ENCODE peak calls at places on chromosome 11, in six cellular contexts. G is CD4-positive, CD25-positive, alpha-beta regulatory T cell; W is cardiac muscle cell; L is lower lobe of right lung; J is uterus; K is lung. O is an unnamed sample.

GRCh38 chr11:16857186-16857585 is 118.7 kb downstream of the C11orf58 start:
- DNase-seq in G (no peak), W (peak; percentile 55), L (no peak), J (no peak), K (no peak), O (no peak)

GRCh38 chr11:125338886-125339811 is 156.9 kb downstream of the FEZ1 start:
- DNase-seq in G (no peak), W (no peak), L (peak; percentile 25), J (peak; percentile 80), K (no peak), O (peak; percentile 41)

GRCh38 chr11:27076121-27076589 is 35.5 kb downstream of the BBOX1 start:
- DNase-seq in G (no peak), W (peak; percentile 9), L (no peak), J (no peak), K (no peak), O (no peak)

GRCh38 chr11:128961645-128962044 is 19.0 kb upstream of the TP53AIP1 start:
- DNase-seq in G (no peak), W (no peak), L (no peak), J (no peak), K (no peak), O (no peak)

GRCh38 chr11:126476256-126476970 is 120.9 kb downstream of the ST3GAL4 start:
- DNase-seq in G (no peak), W (no peak), L (no peak), J (no peak), K (no peak), O (no peak)

GRCh38 chr11:126072821-126073594 is 10.3 kb upstream of the CDON start:
- DNase-seq in G (no peak), W (no peak), L (no peak), J (no peak), K (no peak), O (no peak)

GRCh38 chr11:70885281-70885680 is 367.1 kb downstream of the SHANK2 start:
- DNase-seq in G (no peak), W (no peak), L (no peak), J (no peak), K (no peak), O (no peak)

GRCh38 chr11:11569936-11570491 is 51.8 kb downstream of the GALNT18 start:
- DNase-seq in G (no peak), W (no peak), L (peak; percentile 62), J (peak; percentile 61), K (peak; percentile 58), O (peak; percentile 71)

GRCh38 chr11:124676386-124676785 is 2.7 kb downstream of the SPA17 start:
- DNase-seq in G (no peak), W (no peak), L (no peak), J (no peak), K (peak; percentile 58), O (no peak)

GRCh38 chr11:80595011-80595410 is 1154.2 kb upstream of the TENM4 start:
- DNase-seq in G (no peak), W (no peak), L (no peak), J (no peak), K (no peak), O (no peak)

GRCh38 chr11:100865443-100865842 is 178.4 kb downstream of the ARHGAP42 start:
- DNase-seq in G (no peak), W (no peak), L (no peak), J (no peak), K (no peak), O (no peak)

GRCh38 chr11:74429205-74429604 is 31.0 kb upstream of the PGM2L1 start:
- DNase-seq in G (no peak), W (no peak), L (no peak), J (no peak), K (no peak), O (no peak)

GRCh38 chr11:102806296-102806695 is 8.3 kb upstream of the MMP1 start:
- DNase-seq in G (no peak), W (no peak), L (no peak), J (no peak), K (no peak), O (no peak)

GRCh38 chr11:120334894-120335462 is 1.2 kb upstream of the ARHGEF12 start:
- DNase-seq in G (peak; percentile 83), W (peak; percentile 69), L (no peak), J (peak; percentile 56), K (peak; percentile 73), O (no peak)

GRCh38 chr11:60059052-60059451 is 2.6 kb downstream of the MS4A3 start:
- DNase-seq in G (no peak), W (no peak), L (no peak), J (no peak), K (no peak), O (no peak)

GRCh38 chr11:103700605-103701004 is 335.8 kb upstream of the DDI1 start:
- DNase-seq in G (no peak), W (no peak), L (no peak), J (no peak), K (no peak), O (no peak)

GRCh38 chr11:125201525-125202121 is 37.1 kb downstream of the PKNOX2 start:
- DNase-seq in G (no peak), W (no peak), L (no peak), J (peak; percentile 56), K (no peak), O (no peak)

GRCh38 chr11:40273192-40273732 is 1186.2 kb downstream of the LRRC4C start:
- DNase-seq in G (no peak), W (no peak), L (no peak), J (no peak), K (no peak), O (no peak)

GRCh38 chr11:119493712-119494111 is 70.7 kb upstream of the THY1 start:
- DNase-seq in G (no peak), W (peak; percentile 84), L (no peak), J (no peak), K (no peak), O (no peak)

GRCh38 chr11:12473366-12473765 is 96.0 kb downstream of the PARVA start:
- DNase-seq in G (no peak), W (no peak), L (no peak), J (no peak), K (no peak), O (no peak)

DNA sequence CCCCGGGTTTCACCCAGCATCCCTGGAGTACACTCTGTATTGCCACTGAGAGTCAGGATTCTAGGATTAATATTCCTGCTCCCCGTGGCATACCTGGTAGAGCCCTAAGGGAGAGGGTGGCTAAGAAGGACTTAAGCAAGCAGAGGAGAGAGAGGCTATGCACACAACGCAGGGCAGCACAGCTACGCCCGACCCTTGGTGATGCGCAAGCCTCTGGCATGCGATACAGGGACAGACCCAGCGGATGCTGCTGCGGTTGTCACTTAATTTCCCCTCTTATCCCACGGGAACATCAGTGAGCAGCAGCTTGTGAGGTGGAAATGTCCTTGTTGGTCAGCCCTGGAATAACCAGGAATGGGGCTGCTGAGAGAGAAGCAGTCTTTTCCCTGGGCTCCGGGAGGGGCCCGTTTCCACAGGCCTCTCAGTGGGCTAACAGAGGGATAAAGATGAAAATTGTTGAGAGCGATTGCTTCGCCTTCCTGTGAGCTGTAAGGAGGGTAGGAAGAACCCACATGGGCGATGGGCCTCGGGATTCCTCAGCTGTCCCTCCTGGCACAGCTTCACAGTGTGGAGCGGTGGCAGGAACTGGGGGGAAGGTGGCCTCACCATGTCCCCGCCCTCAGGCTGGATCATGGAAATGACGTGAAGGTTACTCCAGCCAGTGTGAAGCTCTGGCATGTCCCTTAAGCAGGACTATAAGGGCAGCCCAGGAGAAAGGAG is 48.4 kb upstream of the RAB1B start:
- DNase-seq in G (no peak), W (no peak), L (no peak), J (no peak), K (no peak), O (no peak)
- H3K27ac ChIP-seq in G (peak overlapping the region; percentile 37), W (no peak overlapping the region), L (no peak overlapping the region), J (no peak overlapping the region), K (no peak overlapping the region), O (no peak overlapping the region)

GRCh38 chr11:2591805-2592204 is 108.0 kb downstream of the KCNQ1OT1 start:
- DNase-seq in G (no peak), W (no peak), L (no peak), J (no peak), K (no peak), O (no peak)
- H3K4me3 ChIP-seq in G (no peak overlapping the region), W (no peak overlapping the region), L (no peak overlapping the region), J (no peak overlapping the region), K (no peak overlapping the region), O (no peak overlapping the region)

GRCh38 chr11:65431452-65432132 is 9.0 kb downstream of the NEAT1 start:
- DNase-seq in G (peak; percentile 73), W (no peak), L (no peak), J (peak; percentile 1), K (no peak), O (no peak)
- H3K27ac ChIP-seq in G (peak overlapping the region; percentile 100), W (no peak overlapping the region), L (peak overlapping the region; percentile 74), J (peak overlapping the region; percentile 98), K (no peak overlapping the region), O (peak overlapping the region; percentile 8)

GRCh38 chr11:77191823-77192495 is 63.9 kb downstream of the MYO7A start:
- DNase-seq in G (peak; percentile 44), W (peak; percentile 88), L (peak; percentile 76), J (peak; percentile 38), K (peak; percentile 77), O (no peak)
- H3K4me3 ChIP-seq in G (no peak overlapping the region), W (no peak overlapping the region), L (peak overlapping the region; percentile 32), J (no peak overlapping the region), K (no peak overlapping the region), O (peak overlapping the region; percentile 16)

DNA sequence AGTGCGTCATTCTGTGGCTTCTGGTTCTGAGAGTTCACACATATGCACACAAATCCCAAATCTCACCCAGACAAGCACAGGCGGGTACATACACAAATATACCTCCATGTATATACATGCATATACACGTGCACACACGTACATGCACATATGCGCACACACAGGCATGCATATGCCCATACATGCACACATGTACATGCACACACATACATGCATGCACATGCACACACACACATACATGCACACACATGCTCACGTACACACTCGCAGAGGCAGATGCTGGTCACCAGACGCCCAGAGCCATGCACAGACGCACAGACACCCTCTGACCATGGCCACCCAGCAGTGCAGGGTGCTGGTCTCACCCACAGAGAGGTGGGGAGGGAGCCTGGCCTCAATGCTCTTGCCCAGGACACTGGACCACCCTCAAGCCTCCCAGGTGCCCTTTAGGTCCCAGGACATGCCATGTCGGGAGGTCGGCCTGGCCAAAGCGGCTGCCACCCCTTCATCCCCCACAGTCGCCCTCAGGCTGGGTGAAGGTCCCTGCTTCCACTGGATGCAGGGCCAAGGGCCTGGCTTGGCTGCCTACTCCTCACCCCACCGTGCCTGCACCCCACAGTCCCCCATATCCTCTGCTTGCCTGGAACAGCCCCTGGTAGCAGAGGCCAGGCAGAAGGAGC is 9.5 kb downstream of the DUSP8 start:
- DNase-seq in G (no peak), W (no peak), L (peak; percentile 32), J (no peak), K (no peak), O (no peak)
- H3K27ac ChIP-seq in G (no peak overlapping the region), W (no peak overlapping the region), L (no peak overlapping the region), J (no peak overlapping the region), K (no peak overlapping the region), O (no peak overlapping the region)

GRCh38 chr11:113474362-113475159 is 637 bp downstream of the DRD2 start:
- DNase-seq in G (peak; percentile 36), W (peak; percentile 96), L (peak; percentile 72), J (peak; percentile 71), K (peak; percentile 78), O (no peak)
- H3K4me3 ChIP-seq in G (no peak overlapping the region), W (peak overlapping the region; percentile 27), L (peak overlapping the region; percentile 2), J (peak overlapping the region; percentile 13), K (no peak overlapping the region), O (peak overlapping the region; percentile 32)

DNA sequence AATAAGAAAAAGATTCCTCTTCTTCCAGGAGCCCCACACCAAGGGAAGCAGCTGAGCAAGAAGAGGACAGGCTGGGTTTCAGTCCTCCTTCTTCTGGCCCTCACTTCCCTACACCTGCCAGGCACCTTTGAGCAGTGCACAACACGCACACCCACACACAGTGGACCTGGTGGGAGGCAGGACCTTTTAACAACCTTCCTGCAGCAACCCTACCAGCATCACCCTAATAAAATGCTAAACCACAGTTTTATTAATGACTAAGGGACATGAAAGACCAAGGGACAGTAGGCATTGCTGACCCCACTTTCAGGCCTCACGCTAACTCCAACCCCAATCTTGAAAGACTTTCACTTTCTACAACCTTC is 12.2 kb downstream of the ARAP1 start:
- DNase-seq in G (peak; percentile 24), W (no peak), L (no peak), J (no peak), K (no peak), O (no peak)
- H3K27ac ChIP-seq in G (peak overlapping the region; percentile 49), W (peak overlapping the region; percentile 88), L (peak overlapping the region; percentile 86), J (no peak overlapping the region), K (peak overlapping the region; percentile 87), O (no peak overlapping the region)